ENCODE peak calls at places on chromosomes 16 and 17, in six cellular contexts. Q, I, U, A, D and K are unnamed samples.

GRCh38 chr17:10290046-10290445 is 82.8 kb downstream of the MYH13 start:
- DNase-seq in Q (no peak), I (no peak), U (no peak), A (no peak), D (no peak), K (no peak)

GRCh38 chr17:7650509-7651096 is at the start of gene ATP1B2:
- DNase-seq in Q (no peak), I (peak), U (peak), A (peak), D (peak), K (peak)

GRCh38 chr16:48158296-48158695 is 2.5 kb upstream of the ABCC12 start:
- DNase-seq in Q (peak), I (no peak), U (no peak), A (peak), D (peak), K (no peak)

GRCh38 chr16:83533193-83533592 is 274.6 kb upstream of the HSBP1 start:
- DNase-seq in Q (no peak), I (peak), U (no peak), A (no peak), D (no peak), K (peak)

GRCh38 chr16:21302454-21302853 is 24.4 kb upstream of the CRYM start:
- DNase-seq in Q (no peak), I (no peak), U (no peak), A (no peak), D (no peak), K (peak)

GRCh38 chr17:75249564-75249963 is 11.8 kb downstream of the GGA3 start:
- DNase-seq in Q (no peak), I (no peak), U (no peak), A (no peak), D (no peak), K (peak)

GRCh38 chr17:59008737-59009136 is 97.9 kb downstream of the TRIM37 start:
- DNase-seq in Q (no peak), I (no peak), U (no peak), A (no peak), D (no peak), K (no peak)

GRCh38 chr17:42428141-42428944 is 5.3 kb upstream of the CAVIN1 start:
- DNase-seq in Q (peak), I (peak), U (peak), A (no peak), D (peak), K (peak)

GRCh38 chr16:2388875-2389433 is 40.3 kb upstream of the CCNF start:
- DNase-seq in Q (peak), I (no peak), U (no peak), A (no peak), D (no peak), K (peak)

GRCh38 chr17:82497483-82498405 is 21.8 kb upstream of the FOXK2 start:
- DNase-seq in Q (peak), I (peak), U (peak), A (peak), D (peak), K (peak)

GRCh38 chr17:68835061-68835460 is 120.1 kb downstream of the ABCA8 start:
- DNase-seq in Q (peak), I (no peak), U (no peak), A (no peak), D (no peak), K (no peak)